ENCODE peak calls at places on chromosome 14, in eight cellular contexts. G is suprapubic skin, R is GM23338, H is HFF-Myc, K is AG09309, C is neural crest cell, T is type B pancreatic cell, Y is AG10803. E is an unnamed sample.

GRCh38 chr14:90970167-90970600 is 90.3 kb downstream of the RPS6KA5 start:
- DNase-seq in G (no peak), R (no peak), H (no peak), K (no peak), C (no peak), T (no peak), Y (no peak), E (no peak)

GRCh38 chr14:74572829-74573360 is 39.1 kb downstream of the LTBP2 start:
- DNase-seq in G (no peak), R (no peak), H (no peak), K (no peak), C (no peak), T (no peak), Y (no peak), E (no peak)

GRCh38 chr14:75132374-75133086 is 5.7 kb upstream of the NEK9 start:
- DNase-seq in G (no peak), R (peak), H (peak), K (peak), C (peak), T (no peak), Y (peak), E (peak)

GRCh38 chr14:68535404-68536024 is 257.4 kb downstream of the ZFP36L1 start:
- DNase-seq in G (no peak), R (no peak), H (no peak), K (peak), C (no peak), T (no peak), Y (peak), E (no peak)

GRCh38 chr14:20799955-20800544 is 2.6 kb downstream of the RNASE1 start:
- DNase-seq in G (no peak), R (peak), H (no peak), K (no peak), C (peak), T (no peak), Y (no peak), E (no peak)

GRCh38 chr14:54715244-54715643 is 148.3 kb downstream of the SAMD4A start:
- DNase-seq in G (no peak), R (peak), H (no peak), K (no peak), C (no peak), T (no peak), Y (peak), E (no peak)

GRCh38 chr14:67370830-67371229 is 10.7 kb downstream of the EIF2S1 start:
- DNase-seq in G (no peak), R (no peak), H (no peak), K (no peak), C (no peak), T (no peak), Y (no peak), E (no peak)

GRCh38 chr14:101852785-101853184 is 91.3 kb downstream of the PPP2R5C start:
- DNase-seq in G (no peak), R (no peak), H (no peak), K (no peak), C (no peak), T (no peak), Y (no peak), E (no peak)

GRCh38 chr14:104374718-104375080 is 204.9 kb upstream of the C14orf180 start:
- DNase-seq in G (no peak), R (no peak), H (no peak), K (no peak), C (no peak), T (no peak), Y (no peak), E (no peak)

GRCh38 chr14:39492267-39492666 is 60.0 kb upstream of the FBXO33 start:
- DNase-seq in G (no peak), R (no peak), H (no peak), K (peak), C (no peak), T (no peak), Y (peak), E (no peak)

GRCh38 chr14:39488600-39488999 is 56.4 kb upstream of the FBXO33 start:
- DNase-seq in G (no peak), R (peak), H (no peak), K (no peak), C (peak), T (no peak), Y (peak), E (no peak)

DNA sequence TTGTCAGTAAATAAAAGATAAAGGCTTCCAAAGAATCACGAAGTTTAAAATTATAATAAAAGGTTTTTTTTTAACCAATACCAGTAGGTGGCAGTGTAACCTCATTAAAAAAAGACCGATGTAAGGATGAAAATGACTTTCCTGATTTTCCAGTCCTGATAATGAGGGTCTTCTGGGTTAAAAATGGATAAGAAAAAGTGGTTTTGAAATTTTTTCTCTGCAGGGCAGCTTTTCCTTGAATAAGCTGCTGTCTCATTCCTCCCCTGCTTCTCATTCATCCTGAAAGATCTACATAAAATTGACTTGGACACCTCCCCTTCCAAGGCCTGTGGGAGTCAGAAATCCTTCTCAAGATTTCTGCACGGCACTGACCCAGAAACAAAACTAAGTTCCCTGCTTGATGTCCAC is 58.9 kb upstream of the FBXO33 start:
- DNase-seq in G (no peak), R (peak), H (no peak), K (peak), C (no peak), T (no peak), Y (peak), E (no peak)
- TF ChIP-seq CTCF in G (peak), R (no peak), H (no peak), K (peak), C (peak), T (peak), Y (peak), E (peak)

DNA sequence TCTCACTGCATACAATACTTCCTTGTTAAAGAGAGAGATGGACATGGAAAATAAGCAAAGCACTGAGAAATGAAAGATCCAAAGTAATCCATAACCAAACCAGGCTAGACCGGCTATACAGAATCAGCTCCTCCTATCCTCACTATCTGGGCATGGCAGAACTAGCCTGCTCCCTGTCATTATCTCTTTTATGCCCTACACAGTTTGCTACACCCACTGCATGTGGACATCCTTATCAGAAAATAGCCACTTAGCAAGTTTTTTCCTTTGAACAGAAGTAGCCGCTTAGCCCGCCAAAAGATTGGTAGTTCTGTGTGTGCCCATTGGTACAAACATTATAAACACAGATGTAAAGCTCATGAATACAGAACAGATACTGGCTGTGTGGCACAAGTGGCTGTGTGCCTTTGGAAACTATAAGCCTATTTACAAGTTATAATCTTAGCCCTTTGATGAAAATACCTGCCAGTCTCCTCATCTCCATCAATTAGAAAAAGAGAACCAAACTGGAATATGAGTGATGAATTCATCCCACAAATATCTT is 34.6 kb downstream of the SPTB start:
- DNase-seq in G (no peak), R (no peak), H (no peak), K (no peak), C (no peak), T (no peak), Y (no peak), E (no peak)
- TF ChIP-seq CTCF in G (no peak), R (no peak), H (no peak), K (no peak), C (no peak), T (no peak), Y (no peak), E (no peak)

GRCh38 chr14:22316473-22316872 is 272.6 kb downstream of the DAD1 start:
- DNase-seq in G (no peak), R (no peak), H (no peak), K (no peak), C (no peak), T (no peak), Y (no peak), E (no peak)

GRCh38 chr14:22315336-22315735 is 273.7 kb downstream of the DAD1 start:
- DNase-seq in G (no peak), R (no peak), H (no peak), K (no peak), C (no peak), T (no peak), Y (no peak), E (no peak)

GRCh38 chr14:22311625-22312024 is 277.4 kb downstream of the DAD1 start:
- DNase-seq in G (no peak), R (no peak), H (no peak), K (no peak), C (no peak), T (no peak), Y (no peak), E (no peak)

GRCh38 chr14:22313172-22313801 is 275.7 kb downstream of the DAD1 start:
- DNase-seq in G (no peak), R (no peak), H (no peak), K (no peak), C (no peak), T (no peak), Y (no peak), E (no peak)

GRCh38 chr14:22314183-22314820 is 274.7 kb downstream of the DAD1 start:
- DNase-seq in G (no peak), R (peak), H (peak), K (no peak), C (peak), T (no peak), Y (peak), E (peak)
- TF ChIP-seq CTCF in G (peak), R (peak), H (peak), K (peak), C (peak), T (peak), Y (peak), E (peak)

GRCh38 chr14:51787352-51787751 is 73.1 kb upstream of the GNG2 start:
- DNase-seq in G (no peak), R (no peak), H (no peak), K (no peak), C (no peak), T (no peak), Y (no peak), E (no peak)
- TF ChIP-seq CTCF in G (no peak), R (no peak), H (no peak), K (no peak), C (no peak), T (no peak), Y (no peak), E (no peak)

GRCh38 chr14:34013714-34014055 is 62.8 kb upstream of the EGLN3 start:
- DNase-seq in G (no peak), R (peak), H (no peak), K (no peak), C (no peak), T (no peak), Y (no peak), E (no peak)
- TF ChIP-seq CTCF in G (no peak), R (no peak), H (no peak), K (no peak), C (no peak), T (no peak), Y (no peak), E (no peak)

GRCh38 chr14:95523818-95524448 is 7.5 kb upstream of the SYNE3 start:
- DNase-seq in G (peak), R (peak), H (no peak), K (no peak), C (no peak), T (no peak), Y (peak), E (no peak)
- TF ChIP-seq CTCF in G (no peak), R (peak), H (no peak), K (no peak), C (no peak), T (no peak), Y (no peak), E (peak)

GRCh38 chr14:37251778-37252177 is 54.0 kb downstream of the MIPOL1 start:
- DNase-seq in G (no peak), R (peak), H (no peak), K (no peak), C (no peak), T (no peak), Y (no peak), E (no peak)

GRCh38 chr14:37252434-37252833 is 54.7 kb downstream of the MIPOL1 start:
- DNase-seq in G (no peak), R (no peak), H (no peak), K (no peak), C (no peak), T (no peak), Y (no peak), E (no peak)

GRCh38 chr14:37257651-37258050 is 59.9 kb downstream of the MIPOL1 start:
- DNase-seq in G (no peak), R (peak), H (no peak), K (no peak), C (no peak), T (no peak), Y (no peak), E (no peak)

GRCh38 chr14:37254411-37254947 is 56.7 kb downstream of the MIPOL1 start:
- DNase-seq in G (no peak), R (peak), H (no peak), K (no peak), C (no peak), T (no peak), Y (no peak), E (no peak)

GRCh38 chr14:37253905-37254304 is 56.2 kb downstream of the MIPOL1 start:
- DNase-seq in G (no peak), R (no peak), H (peak), K (peak), C (no peak), T (no peak), Y (peak), E (no peak)
- TF ChIP-seq CTCF in G (no peak), R (no peak), H (no peak), K (no peak), C (no peak), T (no peak), Y (no peak), E (no peak)

DNA sequence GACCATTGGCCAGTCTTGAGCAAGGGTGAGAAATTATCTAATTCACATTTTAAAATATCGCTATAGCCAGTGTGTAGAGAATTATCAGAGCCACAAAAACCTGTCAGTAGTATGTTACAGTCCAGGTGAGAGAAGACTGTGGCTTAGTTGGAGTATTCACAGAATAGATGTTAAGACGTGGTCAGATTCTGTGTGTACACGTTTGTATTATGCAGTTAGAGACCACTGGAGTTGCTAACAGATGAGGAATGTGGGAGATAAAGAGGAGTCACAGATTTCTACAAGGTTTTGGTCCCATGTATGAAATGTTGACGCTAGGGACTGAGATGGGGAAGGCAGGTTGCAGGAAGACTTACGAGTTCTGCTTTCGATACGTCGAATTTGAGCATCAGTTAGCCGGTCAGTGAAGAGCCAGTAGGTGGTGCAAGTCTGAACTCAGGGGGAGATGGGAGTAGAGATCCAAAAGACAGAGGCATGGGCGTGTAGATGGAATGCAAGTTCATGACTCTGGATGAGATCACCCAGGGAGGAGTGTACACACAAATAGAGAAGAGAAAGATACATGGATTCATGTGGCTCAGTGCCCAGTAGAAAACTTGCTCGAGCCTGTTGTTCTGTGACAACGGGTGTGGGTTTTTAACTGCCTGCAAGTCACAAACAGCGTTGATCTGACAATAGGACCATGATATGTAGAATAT is 114.8 kb upstream of the FLRT2 start:
- DNase-seq in G (no peak), R (peak), H (peak), K (peak), C (no peak), T (no peak), Y (peak), E (no peak)
- TF ChIP-seq CTCF in G (no peak), R (peak), H (peak), K (peak), C (no peak), T (no peak), Y (peak), E (no peak)

DNA sequence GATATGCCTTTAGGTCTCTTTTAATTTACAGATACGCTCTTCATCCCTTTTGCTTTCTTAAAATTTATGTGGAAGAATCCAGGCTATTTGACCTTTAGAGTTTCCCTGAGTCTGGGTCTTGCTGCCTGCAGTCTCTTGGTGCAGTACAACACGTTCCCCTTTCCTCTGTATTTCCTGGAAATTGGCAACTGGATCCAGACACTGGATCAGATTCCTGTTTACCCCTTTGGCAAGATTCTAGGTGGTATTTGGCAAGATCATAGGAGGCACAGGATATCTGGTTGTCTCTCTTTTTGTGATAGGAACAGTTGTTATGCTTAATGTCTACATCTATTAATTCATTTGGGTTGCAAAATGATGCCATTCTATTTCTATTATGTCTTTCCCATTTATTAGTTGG is 187.8 kb upstream of the ARHGAP5 start:
- DNase-seq in G (no peak), R (no peak), H (no peak), K (no peak), C (no peak), T (no peak), Y (no peak), E (no peak)
- TF ChIP-seq CTCF in G (no peak), R (no peak), H (no peak), K (no peak), C (no peak), T (no peak), Y (no peak), E (no peak)

GRCh38 chr14:79408696-79409095 is 802.6 kb downstream of the DIO2 start:
- DNase-seq in G (no peak), R (peak), H (no peak), K (no peak), C (no peak), T (no peak), Y (no peak), E (no peak)
- TF ChIP-seq CTCF in G (no peak), R (no peak), H (no peak), K (no peak), C (no peak), T (peak), Y (no peak), E (no peak)